ENCODE peak calls at places on chromosomes 4 and X, in six cellular contexts. A is H9, V is cardiac fibroblast, J is ovary, M is RWPE1, O is PC-3. I is an unnamed sample.

GRCh38 chr4:24537025-24537424 is 47.3 kb downstream of the DHX15 start:
- DNase-seq in A (no peak), V (no peak), J (no peak), M (no peak), O (no peak), I (no peak)

GRCh38 chr4:146095091-146095690 is 80.3 kb upstream of the LSM6 start:
- DNase-seq in A (no peak), V (peak; percentile 76), J (no peak), M (peak; percentile 36), O (peak; percentile 84), I (peak; percentile 79)

GRCh38 chr4:162931257-162931648 is 235.4 kb downstream of the NAF1 start:
- DNase-seq in A (no peak), V (peak; percentile 6), J (no peak), M (no peak), O (no peak), I (no peak)

GRCh38 chr4:7417639-7418038 is 17.1 kb downstream of the PSAPL1 start:
- DNase-seq in A (peak; percentile 15), V (no peak), J (no peak), M (no peak), O (no peak), I (no peak)

GRCh38 chr4:169153451-169153850 is 117.3 kb downstream of the SH3RF1 start:
- DNase-seq in A (no peak), V (no peak), J (no peak), M (no peak), O (no peak), I (no peak)

GRCh38 chrX:25154168-25154567 is 138.4 kb upstream of the ARX start:
- DNase-seq in A (no peak), V (no peak), J (no peak), M (no peak), O (no peak), I (no peak)

GRCh38 chr4:184298255-184298654 is 80.6 kb upstream of the ENPP6 start:
- DNase-seq in A (no peak), V (no peak), J (no peak), M (no peak), O (no peak), I (no peak)

GRCh38 chr4:150199056-150199455 is 120.8 kb downstream of the DCLK2 start:
- DNase-seq in A (no peak), V (no peak), J (no peak), M (no peak), O (no peak), I (no peak)

GRCh38 chr4:145285928-145286327 is 105.5 kb upstream of the OTUD4 start:
- DNase-seq in A (no peak), V (peak; percentile 14), J (no peak), M (peak; percentile 26), O (peak; percentile 72), I (peak; percentile 37)

GRCh38 chr4:7169134-7169533 is 23.2 kb upstream of the SORCS2 start:
- DNase-seq in A (peak; percentile 17), V (no peak), J (peak; percentile 2), M (no peak), O (no peak), I (no peak)

GRCh38 chr4:153759407-153760226 is at the start of gene RNF175:
- DNase-seq in A (peak; percentile 63), V (no peak), J (no peak), M (no peak), O (no peak), I (no peak)

GRCh38 chr4:186021461-186022167 is 47.3 kb upstream of the TLR3 start:
- DNase-seq in A (peak; percentile 68), V (peak; percentile 68), J (peak; percentile 48), M (peak; percentile 43), O (peak; percentile 44), I (peak; percentile 31)

GRCh38 chr4:140240237-140240636 is 86.3 kb upstream of the MAML3 start:
- DNase-seq in A (no peak), V (no peak), J (no peak), M (no peak), O (no peak), I (no peak)

GRCh38 chrX:15334561-15334960 is 762 bp downstream of the PIGA start:
- DNase-seq in A (no peak), V (peak; percentile 24), J (no peak), M (peak; percentile 34), O (peak; percentile 75), I (no peak)

GRCh38 chrX:109855501-109855900 is 122.4 kb upstream of the ACSL4 start:
- DNase-seq in A (no peak), V (no peak), J (no peak), M (no peak), O (peak; percentile 32), I (no peak)

GRCh38 chrX:109857898-109858297 is 124.8 kb upstream of the ACSL4 start:
- DNase-seq in A (no peak), V (peak; percentile 55), J (no peak), M (no peak), O (no peak), I (peak; percentile 75)

GRCh38 chrX:109858602-109859341 is 125.7 kb upstream of the ACSL4 start:
- DNase-seq in A (no peak), V (no peak), J (no peak), M (no peak), O (no peak), I (no peak)

GRCh38 chrX:109856974-109857373 is 123.9 kb upstream of the ACSL4 start:
- DNase-seq in A (no peak), V (peak; percentile 47), J (no peak), M (peak; percentile 21), O (peak; percentile 57), I (peak; percentile 60)

GRCh38 chrX:109854096-109854495 is 121.0 kb upstream of the ACSL4 start:
- DNase-seq in A (no peak), V (no peak), J (no peak), M (no peak), O (no peak), I (no peak)
- TF ChIP-seq CTCF in A (no peak), V (no peak), J (no peak), M (no peak), O (no peak), I (no peak)

GRCh38 chr4:2290974-2291704 is 29.2 kb upstream of the MXD4 start:
- DNase-seq in A (no peak), V (no peak), J (peak; percentile 33), M (no peak), O (no peak), I (no peak)

GRCh38 chr4:2289955-2290333 is 28.0 kb upstream of the MXD4 start:
- DNase-seq in A (no peak), V (no peak), J (peak; percentile 13), M (no peak), O (no peak), I (no peak)

GRCh38 chr4:2290488-2290887 is 28.6 kb upstream of the MXD4 start:
- DNase-seq in A (no peak), V (no peak), J (peak; percentile 16), M (no peak), O (no peak), I (no peak)

GRCh38 chr4:2292679-2293108 is 30.8 kb upstream of the MXD4 start:
- DNase-seq in A (no peak), V (peak; percentile 45), J (no peak), M (no peak), O (no peak), I (no peak)

GRCh38 chr4:2291705-2292651 is 30.1 kb upstream of the MXD4 start:
- DNase-seq in A (no peak), V (no peak), J (peak; percentile 25), M (no peak), O (no peak), I (no peak)
- TF ChIP-seq CTCF in A (no peak), V (no peak), J (no peak), M (no peak), O (no peak), I (no peak)

DNA sequence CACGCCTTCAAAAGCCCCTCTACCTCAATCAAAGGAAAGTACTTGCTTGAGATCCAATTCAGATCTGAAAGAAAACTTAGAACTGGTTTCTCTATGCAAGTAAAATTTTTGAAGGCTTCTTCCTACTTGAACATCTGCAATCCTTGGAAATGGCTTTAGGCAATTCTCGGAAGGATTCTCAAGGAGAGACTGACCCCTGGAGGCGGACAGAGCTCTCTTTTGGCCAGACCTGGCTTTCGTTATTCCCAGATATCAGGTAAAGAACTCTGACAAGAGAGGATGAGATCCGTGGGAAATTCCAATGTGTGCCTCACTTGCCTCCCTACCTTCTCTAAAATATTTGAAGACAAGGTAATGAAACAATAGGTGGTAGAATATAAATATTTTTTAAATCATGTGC is 670.3 kb upstream of the FAM241A start:
- DNase-seq in A (peak; percentile 66), V (peak; percentile 30), J (no peak), M (no peak), O (peak; percentile 52), I (peak; percentile 52)
- TF ChIP-seq CTCF in A (peak; percentile 81), V (peak; percentile 50), J (no peak), M (no peak), O (peak; percentile 60), I (peak; percentile 25)

GRCh38 chr4:37132351-37132989 is 112.1 kb upstream of the NWD2 start:
- DNase-seq in A (no peak), V (no peak), J (no peak), M (no peak), O (no peak), I (no peak)
- TF ChIP-seq CTCF in A (peak; percentile 60), V (no peak), J (no peak), M (no peak), O (no peak), I (no peak)

GRCh38 chr4:10066704-10067651 is 45.7 kb upstream of the SLC2A9 start:
- DNase-seq in A (peak; percentile 17), V (no peak), J (no peak), M (no peak), O (no peak), I (no peak)

GRCh38 chr4:10066206-10066605 is 44.9 kb upstream of the SLC2A9 start:
- DNase-seq in A (no peak), V (no peak), J (no peak), M (no peak), O (no peak), I (no peak)

GRCh38 chr4:10061650-10062415 is 40.5 kb upstream of the SLC2A9 start:
- DNase-seq in A (no peak), V (no peak), J (no peak), M (peak; percentile 24), O (peak; percentile 67), I (peak; percentile 30)

GRCh38 chr4:10058371-10058770 is 37.1 kb upstream of the SLC2A9 start:
- DNase-seq in A (no peak), V (no peak), J (no peak), M (no peak), O (no peak), I (no peak)

DNA sequence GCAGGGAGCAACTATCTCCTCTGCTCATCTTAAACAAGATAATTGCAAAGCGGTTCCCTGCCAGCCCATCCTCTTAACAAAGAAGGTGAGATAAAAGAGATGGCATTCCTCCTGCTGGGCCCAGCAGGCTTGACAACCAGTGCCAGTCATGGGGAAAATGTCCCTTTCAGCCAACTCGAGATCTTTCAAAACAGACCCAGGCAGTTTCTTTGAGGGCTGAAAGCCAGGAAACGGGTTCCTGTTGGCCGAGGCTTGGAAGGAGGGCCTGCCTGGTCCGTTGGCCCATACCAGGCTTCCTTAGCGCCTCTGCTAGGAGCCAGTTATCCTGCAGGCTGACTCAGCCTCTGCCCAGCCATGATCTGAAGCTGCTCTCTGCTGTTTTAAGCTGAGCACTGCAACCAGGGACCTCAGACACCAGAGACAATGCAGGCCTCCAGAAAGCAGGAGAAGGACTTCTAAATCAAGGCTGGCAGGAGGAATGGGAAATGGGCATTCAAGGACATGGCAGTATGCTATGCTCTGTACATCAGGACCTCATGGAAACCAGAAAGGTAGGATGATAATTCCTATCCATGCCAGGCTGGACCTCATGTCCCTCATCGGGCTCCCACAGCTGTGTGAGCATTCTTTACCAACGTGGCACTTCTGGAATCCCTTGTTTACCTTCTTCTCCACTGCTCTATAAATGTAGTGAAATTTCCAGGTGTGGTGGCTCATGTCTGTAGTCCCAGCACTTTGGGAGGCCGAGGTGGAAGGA is 42.4 kb upstream of the SLC2A9 start:
- DNase-seq in A (peak; percentile 82), V (peak; percentile 96), J (peak; percentile 47), M (peak; percentile 38), O (peak; percentile 44), I (peak; percentile 80)
- TF ChIP-seq CTCF in A (peak; percentile 62), V (peak; percentile 92), J (no peak), M (peak; percentile 60), O (peak; percentile 56), I (peak; percentile 58)

I was measured in MCF 10A.